ENCODE peak calls at places on chromosome 14, in four cellular contexts. One of them, this sample, is unnamed.

GRCh38 chr14:74508292-74508731 is 14.7 kb downstream of the ISCA2 start:
- DNase-seq in H1: no peak
- DNase-seq in K562: no peak
- DNase-seq in HepG2: peak; percentile 54
- DNase-seq in this sample: no peak

GRCh38 chr14:64918216-64918615 is 4.0 kb downstream of the CHURC1 start:
- DNase-seq in H1: no peak
- DNase-seq in HepG2: no peak
- DNase-seq in K562: no peak
- DNase-seq in this sample: no peak

GRCh38 chr14:33610121-33610520 is 340.8 kb downstream of the EGLN3 start:
- DNase-seq in H1: no peak
- DNase-seq in K562: no peak
- DNase-seq in HepG2: no peak
- DNase-seq in this sample: no peak

GRCh38 chr14:64117671-64118402 is 176.3 kb downstream of the ESR2 start:
- DNase-seq in H1: no peak
- DNase-seq in K562: no peak
- DNase-seq in HepG2: no peak
- DNase-seq in this sample: no peak

GRCh38 chr14:36773136-36773540 is 111.5 kb downstream of the PAX9 start:
- DNase-seq in HepG2: peak; percentile 51
- DNase-seq in K562: peak; percentile 75
- DNase-seq in H1: no peak
- DNase-seq in this sample: no peak

GRCh38 chr14:92516966-92517350 is 3.4 kb downstream of the RIN3 start:
- DNase-seq in K562: no peak
- DNase-seq in HepG2: no peak
- DNase-seq in H1: no peak
- DNase-seq in this sample: no peak

GRCh38 chr14:100223332-100224171 is 15.4 kb upstream of the YY1 start:
- DNase-seq in H1: no peak
- DNase-seq in K562: no peak
- DNase-seq in HepG2: peak; percentile 84
- DNase-seq in this sample: no peak

GRCh38 chr14:100423421-100424010 is 100.4 kb downstream of the SLC25A47 start:
- DNase-seq in K562: peak; percentile 42
- DNase-seq in H1: no peak
- DNase-seq in HepG2: no peak
- DNase-seq in this sample: no peak

GRCh38 chr14:101817511-101818001 is 56.0 kb downstream of the PPP2R5C start:
- DNase-seq in HepG2: no peak
- DNase-seq in H1: no peak
- DNase-seq in K562: no peak
- DNase-seq in this sample: no peak

GRCh38 chr14:58749066-58749669 is 111.4 kb downstream of the DACT1 start:
- DNase-seq in K562: peak; percentile 19
- DNase-seq in HepG2: peak; percentile 4
- DNase-seq in H1: no peak
- DNase-seq in this sample: peak; percentile 86

GRCh38 chr14:102320671-102321455 is 1.3 kb downstream of the ZNF839 start:
- DNase-seq in H1: no peak
- DNase-seq in HepG2: peak; percentile 83
- DNase-seq in K562: no peak
- DNase-seq in this sample: no peak

GRCh38 chr14:64410084-64410774 is 22.1 kb downstream of the MTHFD1 start:
- DNase-seq in H1: no peak
- DNase-seq in K562: no peak
- DNase-seq in HepG2: peak; percentile 67
- DNase-seq in this sample: no peak

GRCh38 chr14:52014601-52015267 is 25.4 kb downstream of the RTRAF start:
- DNase-seq in HepG2: no peak
- DNase-seq in H1: no peak
- DNase-seq in K562: no peak
- DNase-seq in this sample: no peak

GRCh38 chr14:89256273-89256672 is 160.8 kb downstream of the FOXN3 start:
- DNase-seq in HepG2: no peak
- DNase-seq in K562: no peak
- DNase-seq in H1: no peak
- DNase-seq in this sample: no peak
- TF ChIP-seq BRCA1 in HepG2: no peak
- TF ChIP-seq BRCA1 in K562: no peak
- TF ChIP-seq BRCA1 in H1: no peak
- TF ChIP-seq BRCA1 in this sample: no peak

GRCh38 chr14:72679591-72680151 is 214.2 kb downstream of the DPF3 start:
- DNase-seq in K562: no peak
- DNase-seq in HepG2: no peak
- DNase-seq in H1: no peak
- DNase-seq in this sample: no peak

GRCh38 chr14:72683787-72684186 is 210.1 kb downstream of the DPF3 start:
- DNase-seq in HepG2: no peak
- DNase-seq in H1: no peak
- DNase-seq in K562: no peak
- DNase-seq in this sample: no peak

GRCh38 chr14:72679106-72679505 is 214.8 kb downstream of the DPF3 start:
- DNase-seq in K562: no peak
- DNase-seq in HepG2: no peak
- DNase-seq in H1: no peak
- DNase-seq in this sample: no peak

GRCh38 chr14:72680853-72681640 is 212.9 kb downstream of the DPF3 start:
- DNase-seq in HepG2: no peak
- DNase-seq in K562: no peak
- DNase-seq in H1: no peak
- DNase-seq in this sample: no peak

DNA sequence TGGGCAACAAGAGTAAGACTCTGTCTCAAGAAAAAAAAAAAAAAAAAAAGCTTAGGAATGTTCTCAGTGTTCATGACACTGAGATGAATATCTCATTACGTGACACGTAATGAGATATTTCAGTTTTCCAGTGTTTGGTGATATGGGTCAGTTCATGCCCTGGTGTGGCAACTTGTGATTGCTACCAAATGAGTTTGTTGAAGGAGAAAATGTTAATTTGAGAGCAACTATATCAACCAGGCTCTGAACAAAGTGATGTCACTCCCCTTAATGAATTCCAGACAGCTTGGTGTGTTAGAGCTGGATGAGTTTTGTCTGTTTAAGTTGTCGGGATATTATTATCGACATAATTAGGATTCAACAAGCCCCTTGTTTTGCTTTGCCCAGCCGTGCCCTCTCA is 211.7 kb downstream of the DPF3 start:
- DNase-seq in HepG2: no peak
- DNase-seq in K562: no peak
- DNase-seq in H1: no peak
- DNase-seq in this sample: no peak
- TF ChIP-seq BRCA1 in HepG2: no peak
- TF ChIP-seq BRCA1 in K562: no peak
- TF ChIP-seq BRCA1 in H1: no peak
- TF ChIP-seq BRCA1 in this sample: no peak

GRCh38 chr14:31842905-31843304 is 234.2 kb upstream of the ARHGAP5 start:
- DNase-seq in H1: no peak
- DNase-seq in HepG2: no peak
- DNase-seq in K562: no peak
- DNase-seq in this sample: no peak

GRCh38 chr14:31835049-31835448 is 242.1 kb upstream of the ARHGAP5 start:
- DNase-seq in HepG2: no peak
- DNase-seq in H1: no peak
- DNase-seq in K562: no peak
- DNase-seq in this sample: no peak

GRCh38 chr14:31834616-31835015 is 242.5 kb upstream of the ARHGAP5 start:
- DNase-seq in H1: no peak
- DNase-seq in HepG2: peak; percentile 41
- DNase-seq in K562: no peak
- DNase-seq in this sample: no peak

DNA sequence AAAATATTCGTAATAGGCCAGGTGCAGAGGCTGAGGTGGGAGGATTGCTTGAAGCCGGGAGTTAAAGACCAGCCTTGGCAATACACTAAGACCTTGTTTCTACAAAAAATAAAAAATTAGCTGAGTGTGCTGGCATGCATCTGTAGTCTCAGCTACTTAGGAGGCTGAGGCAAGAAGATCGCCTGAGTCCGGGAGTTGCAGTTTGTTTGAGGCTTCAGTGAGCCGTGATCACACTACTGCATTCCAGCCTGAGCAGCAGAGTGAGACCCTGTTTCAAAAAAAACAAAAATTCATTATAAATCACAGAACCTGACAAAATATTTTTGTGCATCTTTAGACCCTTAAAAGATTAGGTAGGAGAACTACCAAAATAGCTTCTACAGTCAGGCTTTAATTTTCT is 240.0 kb upstream of the ARHGAP5 start:
- DNase-seq in H1: no peak
- DNase-seq in HepG2: no peak
- DNase-seq in K562: no peak
- DNase-seq in this sample: no peak
- TF ChIP-seq BRCA1 in H1: no peak
- TF ChIP-seq BRCA1 in HepG2: no peak
- TF ChIP-seq BRCA1 in K562: no peak
- TF ChIP-seq BRCA1 in this sample: no peak

DNA sequence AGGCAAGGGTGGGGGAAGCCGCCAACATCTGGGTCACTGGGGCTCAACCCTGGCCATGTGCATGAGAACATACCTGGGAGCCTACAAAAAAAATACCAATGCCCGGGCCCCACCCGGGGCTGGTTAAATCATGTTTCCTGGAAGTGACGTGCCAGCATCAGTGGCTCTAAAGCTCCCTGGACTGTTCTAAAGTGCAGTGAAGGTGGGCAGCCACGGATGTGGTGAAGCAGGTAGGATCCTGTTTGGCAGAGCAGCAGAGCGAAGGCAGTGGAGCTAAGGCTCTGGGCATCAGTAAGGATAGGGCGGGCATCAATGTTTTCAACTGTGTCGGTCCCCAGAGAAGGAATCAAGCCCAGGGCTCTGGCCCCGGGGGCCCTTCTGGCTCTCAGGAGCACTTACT is 525 bp upstream of the GPR68 start:
- DNase-seq in H1: no peak
- DNase-seq in HepG2: no peak
- DNase-seq in K562: no peak
- DNase-seq in this sample: no peak
- TF ChIP-seq BRCA1 in H1: no peak
- TF ChIP-seq BRCA1 in HepG2: no peak
- TF ChIP-seq BRCA1 in K562: no peak
- TF ChIP-seq BRCA1 in this sample: no peak